ENCODE peak calls at places on chromosomes 7 and 10, in four cellular contexts. O, F, R and C are unnamed samples.

GRCh38 chr10:58003945-58004344 is 263.7 kb downstream of the IPMK start:
- DNase-seq in O (no peak), F (no peak), R (no peak), C (no peak)

GRCh38 chr7:50207682-50208255 is 96.7 kb upstream of the IKZF1 start:
- DNase-seq in O (no peak), F (no peak), R (no peak), C (no peak)

GRCh38 chr10:130301026-130301892 is 165.1 kb downstream of the GLRX3 start:
- DNase-seq in O (no peak), F (no peak), R (no peak), C (no peak)

GRCh38 chr10:61784354-61785131 is 117.0 kb upstream of the ARID5B start:
- DNase-seq in O (no peak), F (no peak), R (no peak), C (no peak)

GRCh38 chr10:52454476-52454875 is 140.4 kb downstream of the DKK1 start:
- DNase-seq in O (no peak), F (no peak), R (no peak), C (no peak)

GRCh38 chr7:4234498-4234855 is 447.6 kb upstream of the FOXK1 start:
- DNase-seq in O (no peak), F (no peak), R (no peak), C (no peak)

GRCh38 chr7:57364933-57365710 is 84.9 kb upstream of the ZNF716 start:
- DNase-seq in O (no peak), F (no peak), R (no peak), C (no peak)

GRCh38 chr7:138499340-138499739 is 39.3 kb downstream of the TRIM24 start:
- DNase-seq in O (no peak), F (no peak), R (no peak), C (no peak)

GRCh38 chr7:127983804-127984332 is 47.4 kb downstream of the LRRC4 start:
- DNase-seq in O (peak), F (no peak), R (peak), C (peak)

DNA sequence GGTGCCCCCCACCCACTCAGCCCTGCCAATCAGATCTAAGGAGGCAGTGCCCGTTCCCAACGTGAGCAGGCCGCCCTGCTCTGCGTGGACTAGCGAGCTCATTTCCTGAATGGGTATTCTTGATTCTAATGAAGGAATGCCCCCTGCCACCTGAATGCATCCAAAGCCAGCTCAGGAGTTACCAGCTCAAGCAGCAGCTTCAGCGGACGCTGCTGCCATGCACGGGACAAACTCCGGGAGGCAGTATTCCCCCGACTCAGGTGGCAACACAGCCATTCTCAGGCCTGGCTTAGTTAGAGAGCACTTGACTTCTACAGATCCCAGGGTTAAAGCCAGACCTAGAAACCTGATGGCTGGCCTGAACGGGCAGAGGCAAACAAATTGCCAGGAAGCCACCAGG is 25.8 kb downstream of the PSAP start:
- DNase-seq in O (no peak), F (no peak), R (no peak), C (no peak)
- TF ChIP-seq CTCF in O (no peak), F (no peak), R (no peak), C (no peak)

DNA sequence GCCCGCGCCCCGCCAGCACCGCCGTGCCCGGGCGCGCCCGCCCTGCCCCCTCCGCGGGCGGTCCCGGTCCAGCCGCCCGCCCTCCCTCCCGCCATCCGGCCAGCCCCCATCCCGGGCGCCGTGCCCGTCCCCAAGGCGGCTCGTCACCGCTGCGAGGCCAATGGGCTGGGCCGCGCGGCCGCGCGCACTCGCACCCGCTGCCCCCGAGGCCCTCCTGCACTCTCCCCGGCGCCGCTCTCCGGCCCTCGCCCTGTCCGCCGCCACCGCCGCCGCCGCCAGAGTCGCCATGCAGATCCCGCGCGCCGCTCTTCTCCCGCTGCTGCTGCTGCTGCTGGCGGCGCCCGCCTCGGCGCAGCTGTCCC is at the start of gene HTRA1:
- DNase-seq in O (peak), F (no peak), R (peak), C (peak)
- H3K27ac ChIP-seq in O (peak), F (peak), R (peak), C (peak)

DNA sequence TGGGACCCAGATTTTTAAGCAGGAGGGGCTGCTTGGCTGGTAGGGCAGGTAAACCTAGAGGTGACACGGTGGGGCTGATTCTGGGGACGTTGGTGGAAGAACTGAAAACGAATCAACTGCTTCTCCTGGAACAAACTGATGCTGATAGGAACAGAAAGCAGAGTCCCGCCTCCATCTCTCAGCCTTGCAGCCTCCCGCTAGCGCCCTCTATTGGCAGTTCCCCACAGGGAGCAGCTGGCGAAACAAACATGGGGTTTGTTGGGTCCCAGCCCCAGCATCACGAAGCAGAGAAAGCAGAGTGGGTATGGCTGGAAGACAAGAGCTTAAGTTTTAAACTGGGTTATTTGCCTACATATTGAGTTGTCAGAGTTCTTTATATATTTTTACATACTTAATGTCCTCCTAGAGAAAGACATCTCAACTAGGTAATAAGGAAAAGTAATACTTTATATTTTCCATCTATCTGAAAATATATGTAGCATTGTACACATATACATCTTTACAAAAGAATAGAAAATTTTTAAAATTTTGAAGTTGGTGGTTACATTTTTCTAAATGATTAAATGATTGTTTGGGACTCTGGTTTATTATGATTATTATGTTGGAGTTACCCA is 42.3 kb upstream of the FOXI2 start:
- DNase-seq in O (no peak), F (no peak), R (no peak), C (peak)
- TF ChIP-seq CTCF in O (no peak), F (no peak), R (peak), C (peak)

DNA sequence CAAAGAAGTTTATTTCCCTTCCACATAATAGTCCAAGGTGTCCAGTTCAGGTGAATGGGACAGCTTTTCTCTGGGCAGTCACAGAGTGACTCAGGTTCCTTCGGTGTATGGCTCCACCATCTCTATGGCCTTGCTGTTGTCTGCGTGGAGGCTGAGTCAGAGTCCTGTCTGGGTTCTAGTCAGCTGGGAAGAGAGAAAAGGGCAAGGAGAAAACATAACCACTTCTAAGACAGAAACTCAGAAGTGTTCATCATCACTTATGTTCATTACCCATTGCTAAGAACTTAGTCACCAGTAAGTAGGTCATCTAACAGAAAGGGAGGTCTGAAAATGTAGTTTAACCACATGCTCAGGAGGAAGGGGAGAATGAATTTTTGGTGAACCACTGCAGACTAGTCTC is 32.4 kb upstream of the CCDC7 start:
- DNase-seq in O (peak), F (no peak), R (peak), C (peak)
- H3K27ac ChIP-seq in O (no peak), F (no peak), R (peak), C (no peak)

DNA sequence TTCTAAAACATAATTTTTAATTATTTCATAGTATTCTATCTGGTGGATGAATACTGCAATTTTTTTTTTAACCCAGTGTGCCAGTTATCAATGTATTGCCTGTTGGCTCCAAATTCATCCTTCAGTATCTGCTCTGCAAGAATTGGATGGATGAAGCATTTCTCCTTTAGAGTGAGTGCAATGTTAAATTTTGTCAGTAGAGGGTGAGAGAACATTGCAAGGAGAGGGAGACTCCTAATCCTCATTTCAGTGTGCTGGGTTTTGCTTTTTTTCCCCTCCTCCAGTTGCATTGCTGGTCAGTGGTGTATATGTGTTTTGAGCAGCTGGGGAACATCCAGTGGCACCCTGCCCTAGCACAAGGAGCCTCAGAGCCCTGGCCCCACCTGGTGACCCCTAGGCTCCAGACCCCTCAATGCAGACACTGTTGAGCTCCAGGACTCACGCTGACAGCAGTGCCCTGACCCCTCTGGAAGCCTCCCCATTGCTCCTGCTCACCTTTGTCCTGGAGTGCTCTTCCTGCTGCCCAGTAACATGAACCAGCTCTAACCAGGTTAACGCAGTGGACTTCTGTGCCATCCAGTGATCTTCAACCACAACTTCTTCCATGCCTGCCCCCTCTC is 199.4 kb downstream of the USP6NL start:
- DNase-seq in O (no peak), F (no peak), R (no peak), C (no peak)
- TF ChIP-seq CTCF in O (no peak), F (no peak), R (peak), C (no peak)

GRCh38 chr10:17781856-17782255 is 27.3 kb upstream of the MRC1 start:
- DNase-seq in O (no peak), F (no peak), R (no peak), C (no peak)
- H3K27ac ChIP-seq in O (no peak), F (no peak), R (no peak), C (no peak)

DNA sequence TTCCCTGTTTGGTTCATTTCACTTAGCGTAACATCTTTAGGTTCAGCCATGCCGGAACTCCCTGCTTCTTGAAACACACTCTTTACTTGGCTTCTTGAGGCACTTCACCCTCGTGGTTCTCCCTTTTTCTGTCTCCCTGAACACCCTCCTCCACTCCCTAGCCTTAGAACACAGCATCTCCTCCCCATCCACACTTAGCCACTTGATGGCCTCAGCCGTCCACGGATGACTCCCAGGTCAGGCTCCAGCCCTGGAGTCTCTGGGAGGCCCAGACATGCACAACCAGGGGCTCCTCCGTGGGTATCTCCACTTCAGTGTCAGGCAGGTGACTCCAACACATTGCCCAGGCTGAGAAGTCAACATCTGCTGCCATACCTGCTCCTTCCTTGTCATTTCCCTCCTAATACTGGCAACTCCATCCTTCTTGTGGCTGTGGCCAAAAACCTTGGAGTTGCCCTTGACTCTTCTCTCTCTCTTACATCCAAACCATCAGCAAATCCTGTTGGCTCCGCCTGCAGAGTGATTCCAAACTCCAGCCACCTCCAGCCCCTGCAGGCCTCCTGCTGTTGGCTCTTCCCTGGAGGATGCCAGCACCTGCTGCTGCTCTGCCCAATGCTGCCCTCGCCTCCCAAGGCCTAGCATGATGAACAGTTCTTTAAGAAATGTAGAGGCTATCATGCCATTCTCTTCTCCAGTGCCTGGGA is 8.4 kb upstream of the INMT start:
- DNase-seq in O (peak), F (no peak), R (no peak), C (peak)
- TF ChIP-seq CTCF in O (peak), F (no peak), R (peak), C (no peak)

GRCh38 chr7:99137418-99138180 is 6.3 kb downstream of the SMURF1 start:
- DNase-seq in O (peak), F (no peak), R (peak), C (no peak)
- H3K27ac ChIP-seq in O (peak), F (peak), R (peak), C (no peak)

GRCh38 chr10:48505394-48506112 is 99.3 kb downstream of the ARHGAP22 start:
- DNase-seq in O (no peak), F (no peak), R (no peak), C (no peak)
- TF ChIP-seq CTCF in O (peak), F (no peak), R (peak), C (no peak)

GRCh38 chr10:35462491-35462934 is 126.2 kb downstream of the CCNY start:
- DNase-seq in O (no peak), F (no peak), R (no peak), C (no peak)

GRCh38 chr10:35463878-35464277 is 127.6 kb downstream of the CCNY start:
- DNase-seq in O (no peak), F (no peak), R (no peak), C (no peak)

GRCh38 chr10:35464805-35465456 is 128.6 kb downstream of the CCNY start:
- DNase-seq in O (peak), F (no peak), R (no peak), C (no peak)

GRCh38 chr10:35460852-35461460 is 124.6 kb downstream of the CCNY start:
- DNase-seq in O (no peak), F (no peak), R (no peak), C (no peak)

DNA sequence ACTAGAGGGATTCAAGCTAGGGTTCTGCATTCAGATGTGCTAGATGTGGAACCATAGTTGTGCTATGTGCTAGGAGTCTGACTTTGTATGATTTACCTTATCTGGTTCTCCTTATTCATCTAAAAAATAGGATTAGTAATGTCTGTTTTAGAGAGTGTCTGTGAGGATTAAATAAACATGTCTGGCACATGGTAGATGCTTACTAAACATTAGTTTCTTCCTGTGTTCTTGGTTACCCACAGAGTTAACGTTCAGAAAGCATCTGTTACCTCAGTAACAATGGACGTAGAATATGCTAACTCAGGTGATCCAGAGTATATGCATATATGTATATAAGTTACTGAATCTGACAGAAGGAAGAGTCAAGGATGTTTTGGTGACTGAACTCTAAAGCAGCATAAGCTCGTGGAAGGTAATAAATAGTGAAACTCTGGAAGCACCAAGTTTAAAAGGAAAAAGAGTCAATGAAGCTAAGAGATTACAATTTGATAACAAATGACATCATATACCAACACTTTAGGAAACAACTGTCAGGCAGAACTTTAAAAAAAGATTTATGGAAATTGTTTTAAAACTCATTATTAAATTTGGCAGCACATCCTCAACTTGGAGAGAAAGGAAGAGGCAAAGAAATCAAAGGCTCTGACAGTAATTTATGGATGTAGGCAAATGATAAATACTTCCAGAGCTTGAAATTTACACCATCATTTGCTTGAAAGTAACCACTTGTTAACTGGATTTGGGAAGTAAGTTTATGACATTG is 127.0 kb downstream of the CCNY start:
- DNase-seq in O (peak), F (no peak), R (no peak), C (no peak)
- H3K27ac ChIP-seq in O (no peak), F (no peak), R (no peak), C (no peak)